ENCODE peak calls at places on chromosomes 13 and 19, in six cellular contexts. One of them, this sample, is unnamed.

GRCh38 chr13:100790405-100790804 is 115.8 kb upstream of the TMTC4 start:
- DNase-seq in tibial artery: no peak
- DNase-seq in thoracic aorta: no peak
- DNase-seq in Panc1: no peak
- DNase-seq in neural crest cell: no peak
- DNase-seq in heart right ventricle: no peak
- DNase-seq in this sample: no peak

GRCh38 chr19:28495046-28495445 is 717.9 kb downstream of the UQCRFS1 start:
- DNase-seq in tibial artery: no peak
- DNase-seq in thoracic aorta: no peak
- DNase-seq in Panc1: no peak
- DNase-seq in heart right ventricle: no peak
- DNase-seq in neural crest cell: no peak
- DNase-seq in this sample: no peak

GRCh38 chr19:58346961-58347929 is 6.0 kb downstream of the A1BG start:
- DNase-seq in thoracic aorta: no peak
- DNase-seq in neural crest cell: peak; percentile 63
- DNase-seq in heart right ventricle: peak; percentile 61
- DNase-seq in Panc1: no peak
- DNase-seq in tibial artery: peak; percentile 38
- DNase-seq in this sample: peak; percentile 82

GRCh38 chr13:93554514-93554913 is 327.9 kb downstream of the GPC6 start:
- DNase-seq in neural crest cell: no peak
- DNase-seq in heart right ventricle: no peak
- DNase-seq in tibial artery: no peak
- DNase-seq in Panc1: no peak
- DNase-seq in thoracic aorta: no peak
- DNase-seq in this sample: no peak

GRCh38 chr13:80374453-80374852 is 33.5 kb upstream of the SPRY2 start:
- DNase-seq in neural crest cell: no peak
- DNase-seq in Panc1: no peak
- DNase-seq in heart right ventricle: peak; percentile 71
- DNase-seq in tibial artery: peak; percentile 70
- DNase-seq in thoracic aorta: no peak
- DNase-seq in this sample: no peak

GRCh38 chr19:7970716-7971448 is 27.4 kb upstream of the TIMM44 start:
- DNase-seq in thoracic aorta: no peak
- DNase-seq in heart right ventricle: no peak
- DNase-seq in tibial artery: no peak
- DNase-seq in Panc1: no peak
- DNase-seq in neural crest cell: peak; percentile 65
- DNase-seq in this sample: peak; percentile 65

GRCh38 chr19:14614099-14614412 is 31.2 kb downstream of the CLEC17A start:
- DNase-seq in neural crest cell: no peak
- DNase-seq in Panc1: no peak
- DNase-seq in thoracic aorta: no peak
- DNase-seq in heart right ventricle: no peak
- DNase-seq in tibial artery: no peak
- DNase-seq in this sample: no peak

GRCh38 chr13:110528911-110529310 is 32.6 kb downstream of the RAB20 start:
- DNase-seq in tibial artery: no peak
- DNase-seq in heart right ventricle: no peak
- DNase-seq in thoracic aorta: no peak
- DNase-seq in neural crest cell: no peak
- DNase-seq in Panc1: no peak
- DNase-seq in this sample: no peak

GRCh38 chr19:2422951-2423880 is 4.2 kb downstream of the TIMM13 start:
- DNase-seq in neural crest cell: no peak
- DNase-seq in Panc1: no peak
- DNase-seq in tibial artery: no peak
- DNase-seq in thoracic aorta: no peak
- DNase-seq in heart right ventricle: no peak
- DNase-seq in this sample: no peak

GRCh38 chr13:93861818-93862217 is 617.7 kb downstream of the DCT start:
- DNase-seq in Panc1: no peak
- DNase-seq in thoracic aorta: no peak
- DNase-seq in heart right ventricle: no peak
- DNase-seq in neural crest cell: no peak
- DNase-seq in tibial artery: no peak
- DNase-seq in this sample: no peak

GRCh38 chr19:49930483-49931011 is 1.2 kb upstream of the NUP62 start:
- DNase-seq in heart right ventricle: peak; percentile 49
- DNase-seq in tibial artery: no peak
- DNase-seq in Panc1: no peak
- DNase-seq in neural crest cell: no peak
- DNase-seq in thoracic aorta: no peak
- DNase-seq in this sample: peak; percentile 29

GRCh38 chr19:32018014-32018413 is 327.4 kb upstream of the ZNF507 start:
- DNase-seq in thoracic aorta: no peak
- DNase-seq in neural crest cell: no peak
- DNase-seq in Panc1: no peak
- DNase-seq in heart right ventricle: no peak
- DNase-seq in tibial artery: no peak
- DNase-seq in this sample: no peak

GRCh38 chr13:34469212-34469983 is 472.7 kb upstream of the NBEA start:
- DNase-seq in tibial artery: no peak
- DNase-seq in neural crest cell: no peak
- DNase-seq in heart right ventricle: no peak
- DNase-seq in thoracic aorta: no peak
- DNase-seq in Panc1: no peak
- DNase-seq in this sample: no peak

GRCh38 chr13:50141660-50142010 is 126.4 kb downstream of the KCNRG start:
- DNase-seq in neural crest cell: no peak
- DNase-seq in tibial artery: no peak
- DNase-seq in Panc1: no peak
- DNase-seq in thoracic aorta: no peak
- DNase-seq in heart right ventricle: no peak
- DNase-seq in this sample: no peak

GRCh38 chr13:98466634-98467236 is 110.2 kb downstream of the STK24 start:
- DNase-seq in Panc1: no peak
- DNase-seq in neural crest cell: peak; percentile 70
- DNase-seq in thoracic aorta: no peak
- DNase-seq in heart right ventricle: peak; percentile 47
- DNase-seq in tibial artery: no peak
- DNase-seq in this sample: peak; percentile 75

GRCh38 chr13:114143806-114144605 is 11.6 kb upstream of the RASA3 start:
- DNase-seq in neural crest cell: no peak
- DNase-seq in Panc1: no peak
- DNase-seq in heart right ventricle: no peak
- DNase-seq in tibial artery: no peak
- DNase-seq in thoracic aorta: no peak
- DNase-seq in this sample: peak; percentile 66

GRCh38 chr19:43690890-43691289 is 20.9 kb upstream of the PLAUR start:
- DNase-seq in neural crest cell: no peak
- DNase-seq in thoracic aorta: no peak
- DNase-seq in heart right ventricle: no peak
- DNase-seq in Panc1: no peak
- DNase-seq in tibial artery: no peak
- DNase-seq in this sample: no peak

GRCh38 chr13:99431927-99432636 is 69.2 kb upstream of the TM9SF2 start:
- DNase-seq in Panc1: no peak
- DNase-seq in tibial artery: no peak
- DNase-seq in neural crest cell: no peak
- DNase-seq in thoracic aorta: no peak
- DNase-seq in heart right ventricle: no peak
- DNase-seq in this sample: no peak

GRCh38 chr19:35223084-35223790 is 5.3 kb downstream of the FAM187B start:
- DNase-seq in tibial artery: no peak
- DNase-seq in neural crest cell: no peak
- DNase-seq in Panc1: no peak
- DNase-seq in heart right ventricle: no peak
- DNase-seq in thoracic aorta: no peak
- DNase-seq in this sample: no peak

GRCh38 chr19:31232871-31233270 is 116.4 kb downstream of the TSHZ3 start:
- DNase-seq in thoracic aorta: no peak
- DNase-seq in neural crest cell: no peak
- DNase-seq in Panc1: no peak
- DNase-seq in tibial artery: no peak
- DNase-seq in heart right ventricle: no peak
- DNase-seq in this sample: no peak

GRCh38 chr19:10817291-10818038 is 18.5 kb downstream of the TMED1 start:
- DNase-seq in Panc1: no peak
- DNase-seq in thoracic aorta: peak; percentile 73
- DNase-seq in heart right ventricle: peak; percentile 49
- DNase-seq in neural crest cell: no peak
- DNase-seq in tibial artery: peak; percentile 88
- DNase-seq in this sample: no peak

GRCh38 chr13:110869805-110870706 is 44.8 kb downstream of the ANKRD10 start:
- DNase-seq in tibial artery: peak; percentile 96
- DNase-seq in Panc1: peak; percentile 95
- DNase-seq in heart right ventricle: peak; percentile 64
- DNase-seq in thoracic aorta: peak; percentile 99
- DNase-seq in neural crest cell: no peak
- DNase-seq in this sample: no peak

GRCh38 chr19:359653-359925 is 15.0 kb upstream of the MIER2 start:
- DNase-seq in thoracic aorta: no peak
- DNase-seq in tibial artery: no peak
- DNase-seq in neural crest cell: no peak
- DNase-seq in Panc1: no peak
- DNase-seq in heart right ventricle: no peak
- DNase-seq in this sample: no peak

GRCh38 chr13:47459512-47459911 is 541.6 kb downstream of the SUCLA2 start:
- DNase-seq in thoracic aorta: no peak
- DNase-seq in heart right ventricle: no peak
- DNase-seq in Panc1: no peak
- DNase-seq in neural crest cell: no peak
- DNase-seq in tibial artery: no peak
- DNase-seq in this sample: no peak

GRCh38 chr19:53877361-53877766 is 4.6 kb upstream of the PRKCG start:
- DNase-seq in heart right ventricle: no peak
- DNase-seq in Panc1: no peak
- DNase-seq in tibial artery: no peak
- DNase-seq in neural crest cell: no peak
- DNase-seq in thoracic aorta: no peak
- DNase-seq in this sample: no peak

GRCh38 chr13:74132768-74133656 is 1.2 kb downstream of the KLF12 start:
- DNase-seq in neural crest cell: peak; percentile 20
- DNase-seq in thoracic aorta: no peak
- DNase-seq in tibial artery: peak; percentile 40
- DNase-seq in Panc1: no peak
- DNase-seq in heart right ventricle: peak; percentile 32
- DNase-seq in this sample: peak; percentile 45

GRCh38 chr13:43835701-43836100 is 43.8 kb downstream of the CCDC122 start:
- DNase-seq in tibial artery: no peak
- DNase-seq in Panc1: no peak
- DNase-seq in heart right ventricle: no peak
- DNase-seq in neural crest cell: no peak
- DNase-seq in thoracic aorta: no peak
- DNase-seq in this sample: no peak

GRCh38 chr19:8023371-8023770 is 17.9 kb upstream of the ELAVL1 start:
- DNase-seq in Panc1: no peak
- DNase-seq in tibial artery: no peak
- DNase-seq in thoracic aorta: no peak
- DNase-seq in heart right ventricle: no peak
- DNase-seq in neural crest cell: no peak
- DNase-seq in this sample: no peak

GRCh38 chr13:85741017-85741416 is 58.2 kb downstream of the SLITRK6 start:
- DNase-seq in tibial artery: no peak
- DNase-seq in neural crest cell: no peak
- DNase-seq in thoracic aorta: no peak
- DNase-seq in heart right ventricle: no peak
- DNase-seq in Panc1: no peak
- DNase-seq in this sample: no peak

GRCh38 chr13:97879646-97880297 is 73.7 kb upstream of the IPO5 start:
- DNase-seq in neural crest cell: no peak
- DNase-seq in thoracic aorta: no peak
- DNase-seq in tibial artery: no peak
- DNase-seq in heart right ventricle: no peak
- DNase-seq in Panc1: no peak
- DNase-seq in this sample: no peak

DNA sequence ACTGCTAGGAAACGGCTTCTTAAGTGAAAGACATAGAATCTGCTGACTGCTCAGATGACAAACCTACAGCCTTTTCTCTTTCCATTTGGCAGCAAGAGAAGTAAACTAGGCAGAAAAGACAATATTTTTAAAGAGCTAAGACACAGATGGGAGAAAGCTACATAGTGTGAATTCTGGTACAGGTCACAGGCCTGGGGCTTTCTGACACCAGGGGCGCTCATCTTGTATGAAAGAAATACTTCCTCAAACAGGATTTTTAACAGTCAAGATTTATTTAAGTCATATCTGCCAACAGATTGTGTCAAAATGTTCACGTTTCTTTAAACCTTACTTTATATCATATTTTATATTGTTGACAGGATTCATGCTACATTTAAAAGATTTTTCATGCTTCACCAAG is 78.4 kb downstream of the MIPEP start:
- DNase-seq in tibial artery: no peak
- DNase-seq in neural crest cell: no peak
- DNase-seq in heart right ventricle: no peak
- DNase-seq in thoracic aorta: no peak
- DNase-seq in Panc1: no peak
- DNase-seq in this sample: no peak
- TF ChIP-seq CTCF in tibial artery: no peak
- TF ChIP-seq CTCF in neural crest cell: peak; percentile 45
- TF ChIP-seq CTCF in heart right ventricle: no peak
- TF ChIP-seq CTCF in thoracic aorta: no peak
- TF ChIP-seq CTCF in Panc1: no peak
- TF ChIP-seq CTCF in this sample: no peak

GRCh38 chr19:18221815-18222725 is 4.2 kb downstream of the PDE4C start:
- DNase-seq in heart right ventricle: no peak
- DNase-seq in tibial artery: no peak
- DNase-seq in Panc1: no peak
- DNase-seq in neural crest cell: no peak
- DNase-seq in thoracic aorta: no peak
- DNase-seq in this sample: no peak
- TF ChIP-seq CTCF in heart right ventricle: no peak
- TF ChIP-seq CTCF in tibial artery: no peak
- TF ChIP-seq CTCF in Panc1: no peak
- TF ChIP-seq CTCF in neural crest cell: no peak
- TF ChIP-seq CTCF in thoracic aorta: no peak
- TF ChIP-seq CTCF in this sample: no peak

DNA sequence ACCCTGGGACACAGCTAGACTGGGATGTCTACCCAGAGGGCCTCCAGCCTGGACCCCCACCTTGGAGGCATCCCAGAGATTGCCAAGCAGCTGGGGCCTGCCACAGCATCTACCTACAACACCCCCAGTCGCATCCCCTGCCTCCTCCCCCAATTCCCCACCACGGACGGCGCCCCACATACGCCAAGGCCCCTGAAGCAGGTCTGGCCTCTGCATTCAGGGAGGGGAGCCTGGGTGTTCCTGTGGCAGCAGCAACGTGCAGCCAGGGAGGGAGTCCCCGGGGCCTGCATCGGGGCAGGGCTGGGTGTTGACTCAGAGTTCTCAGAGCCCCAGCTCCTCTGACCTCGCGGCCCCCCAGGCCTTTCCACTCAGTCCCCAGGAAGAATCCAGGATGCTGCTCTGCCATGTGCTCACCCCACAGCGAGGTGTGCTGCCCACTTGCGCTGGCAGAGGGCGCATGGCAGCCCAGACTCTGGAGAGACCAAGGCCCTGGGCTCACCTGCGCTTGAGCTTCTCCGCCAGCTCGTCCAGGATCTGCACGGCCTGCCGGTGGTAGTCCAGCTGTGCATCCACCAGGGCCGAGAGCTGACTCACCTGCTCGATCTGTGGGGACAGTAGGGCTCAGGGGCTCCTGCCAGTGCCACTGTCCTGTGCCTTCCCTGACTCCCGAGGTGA is 19.6 kb downstream of the MPND start:
- DNase-seq in Panc1: no peak
- DNase-seq in neural crest cell: no peak
- DNase-seq in heart right ventricle: no peak
- DNase-seq in tibial artery: no peak
- DNase-seq in thoracic aorta: no peak
- DNase-seq in this sample: no peak
- TF ChIP-seq CTCF in Panc1: peak; percentile 75
- TF ChIP-seq CTCF in neural crest cell: peak; percentile 24
- TF ChIP-seq CTCF in heart right ventricle: no peak
- TF ChIP-seq CTCF in tibial artery: no peak
- TF ChIP-seq CTCF in thoracic aorta: no peak
- TF ChIP-seq CTCF in this sample: no peak

GRCh38 chr19:46077815-46078167 is 37.0 kb upstream of the IGFL4 start:
- DNase-seq in tibial artery: no peak
- DNase-seq in thoracic aorta: no peak
- DNase-seq in Panc1: no peak
- DNase-seq in neural crest cell: no peak
- DNase-seq in heart right ventricle: no peak
- DNase-seq in this sample: no peak
- TF ChIP-seq CTCF in tibial artery: no peak
- TF ChIP-seq CTCF in thoracic aorta: no peak
- TF ChIP-seq CTCF in Panc1: peak; percentile 28
- TF ChIP-seq CTCF in neural crest cell: no peak
- TF ChIP-seq CTCF in heart right ventricle: no peak
- TF ChIP-seq CTCF in this sample: peak; percentile 43